ENCODE peak calls at places on chromosomes 16 and 17, in nine cellular contexts. Y is SK-N-DZ, G is NCI-H510A, A is AG08396, J is AG09319, B is aorta, Z is posterior vena cava, T is A549, R is heart right ventricle. C is an unnamed sample.
A peak's percentile ranks its signal among the peaks of the same experiment; 100 is the strongest.

GRCh38 chr17:74477411-74477810 is 11.0 kb downstream of the CD300A start:
- DNase-seq in Y (no peak), G (no peak), A (no peak), J (no peak), B (peak; percentile 4), Z (no peak), T (no peak), R (no peak), C (no peak)

GRCh38 chr17:66549731-66550207 is 247.4 kb downstream of the PRKCA start:
- DNase-seq in Y (no peak), G (no peak), A (peak; percentile 60), J (no peak), B (no peak), Z (no peak), T (peak; percentile 60), R (no peak), C (no peak)

GRCh38 chr17:29210879-29211278 is 30.7 kb upstream of the MYO18A start:
- DNase-seq in Y (no peak), G (no peak), A (no peak), J (no peak), B (no peak), Z (no peak), T (no peak), R (no peak), C (no peak)

GRCh38 chr16:2898831-2899563 is 12.7 kb upstream of the FLYWCH1 start:
- DNase-seq in Y (no peak), G (no peak), A (no peak), J (no peak), B (no peak), Z (no peak), T (no peak), R (no peak), C (no peak)

GRCh38 chr17:45050680-45051059 is 762 bp downstream of the DCAKD start:
- DNase-seq in Y (peak; percentile 52), G (no peak), A (peak; percentile 29), J (no peak), B (no peak), Z (no peak), T (peak; percentile 37), R (no peak), C (no peak)

GRCh38 chr16:57651344-57652333 is 16.5 kb upstream of the ADGRG3 start:
- DNase-seq in Y (no peak), G (no peak), A (no peak), J (no peak), B (no peak), Z (no peak), T (no peak), R (no peak), C (no peak)

GRCh38 chr17:296906-297690 is 55.5 kb downstream of the RPH3AL start:
- DNase-seq in Y (no peak), G (no peak), A (no peak), J (no peak), B (peak; percentile 43), Z (peak; percentile 75), T (no peak), R (no peak), C (no peak)

GRCh38 chr17:73976676-73977521 is 226.6 kb upstream of the RPL38 start:
- DNase-seq in Y (no peak), G (peak; percentile 92), A (no peak), J (no peak), B (no peak), Z (peak; percentile 66), T (no peak), R (peak; percentile 25), C (no peak)

GRCh38 chr17:32584792-32585191 is 98.0 kb downstream of the CDK5R1 start:
- DNase-seq in Y (no peak), G (no peak), A (no peak), J (peak; percentile 67), B (no peak), Z (no peak), T (no peak), R (no peak), C (no peak)

GRCh38 chr16:11877374-11877773 is 26.0 kb upstream of the RSL1D1 start:
- DNase-seq in Y (no peak), G (no peak), A (no peak), J (no peak), B (no peak), Z (no peak), T (no peak), R (no peak), C (no peak)

GRCh38 chr17:65167581-65167980 is 30.4 kb downstream of the RGS9 start:
- DNase-seq in Y (no peak), G (no peak), A (no peak), J (no peak), B (no peak), Z (no peak), T (no peak), R (no peak), C (no peak)

GRCh38 chr16:2787406-2787805 is at the start of gene PRSS33:
- DNase-seq in Y (no peak), G (no peak), A (no peak), J (no peak), B (peak; percentile 27), Z (peak; percentile 32), T (no peak), R (no peak), C (no peak)

GRCh38 chr16:88595101-88595500 is 24.9 kb downstream of the ZC3H18 start:
- DNase-seq in Y (no peak), G (no peak), A (no peak), J (no peak), B (no peak), Z (no peak), T (no peak), R (peak; percentile 39), C (no peak)

GRCh38 chr16:57892447-57893096 is 78.4 kb downstream of the CNGB1 start:
- DNase-seq in Y (no peak), G (no peak), A (no peak), J (no peak), B (peak; percentile 75), Z (peak; percentile 40), T (peak; percentile 36), R (no peak), C (peak; percentile 53)

GRCh38 chr17:80362428-80363119 is 52.4 kb upstream of the ENDOV start:
- DNase-seq in Y (no peak), G (no peak), A (peak; percentile 74), J (peak; percentile 7), B (no peak), Z (peak; percentile 82), T (no peak), R (peak; percentile 76), C (no peak)

GRCh38 chr17:47644324-47644723 is 5.4 kb upstream of the KPNB1 start:
- DNase-seq in Y (no peak), G (no peak), A (no peak), J (no peak), B (no peak), Z (no peak), T (no peak), R (no peak), C (no peak)

GRCh38 chr17:49616546-49617205 is 41.0 kb downstream of the NXPH3 start:
- DNase-seq in Y (no peak), G (no peak), A (peak; percentile 19), J (peak; percentile 90), B (peak; percentile 86), Z (peak; percentile 94), T (no peak), R (peak; percentile 74), C (peak; percentile 42)

GRCh38 chr17:332023-332422 is 20.6 kb downstream of the RPH3AL start:
- DNase-seq in Y (no peak), G (no peak), A (no peak), J (no peak), B (peak; percentile 31), Z (peak; percentile 77), T (no peak), R (no peak), C (no peak)

GRCh38 chr16:82681592-82681991 is 54.8 kb downstream of the CDH13 start:
- DNase-seq in Y (no peak), G (no peak), A (no peak), J (no peak), B (no peak), Z (no peak), T (no peak), R (no peak), C (no peak)

GRCh38 chr17:3735515-3735914 is 11.8 kb downstream of the HASPIN start:
- DNase-seq in Y (no peak), G (no peak), A (no peak), J (no peak), B (no peak), Z (no peak), T (peak; percentile 54), R (no peak), C (no peak)

GRCh38 chr17:4968166-4968915 is 724 bp upstream of the SPAG7 start:
- DNase-seq in Y (no peak), G (peak; percentile 11), A (peak; percentile 14), J (no peak), B (peak; percentile 61), Z (no peak), T (no peak), R (no peak), C (no peak)

GRCh38 chr17:4506180-4506814 is 7.6 kb downstream of the SPNS2 start:
- DNase-seq in Y (no peak), G (no peak), A (no peak), J (no peak), B (no peak), Z (no peak), T (no peak), R (no peak), C (no peak)

GRCh38 chr17:48541574-48542113 is 3.3 kb downstream of the HOXB2 start:
- DNase-seq in Y (no peak), G (no peak), A (peak; percentile 79), J (no peak), B (peak; percentile 81), Z (peak; percentile 93), T (no peak), R (peak; percentile 45), C (no peak)

GRCh38 chr16:67865318-67865717 is 7.5 kb upstream of the EDC4 start:
- DNase-seq in Y (no peak), G (no peak), A (peak; percentile 62), J (no peak), B (no peak), Z (no peak), T (peak; percentile 72), R (no peak), C (peak; percentile 28)

GRCh38 chr16:70683146-70683944 is 2.5 kb downstream of the MTSS2 start:
- DNase-seq in Y (no peak), G (no peak), A (no peak), J (no peak), B (peak; percentile 41), Z (no peak), T (no peak), R (no peak), C (no peak)

GRCh38 chr17:56681561-56682266 is 88.2 kb downstream of the NOG start:
- DNase-seq in Y (no peak), G (no peak), A (peak; percentile 56), J (no peak), B (no peak), Z (no peak), T (no peak), R (no peak), C (no peak)

GRCh38 chr16:3101018-3101840 is 2.1 kb upstream of the ZSCAN10 start:
- DNase-seq in Y (peak; percentile 53), G (no peak), A (no peak), J (no peak), B (peak; percentile 46), Z (no peak), T (peak; percentile 65), R (no peak), C (no peak)

GRCh38 chr17:68033636-68034451 is 1.7 kb upstream of the KPNA2 start:
- DNase-seq in Y (peak; percentile 80), G (no peak), A (peak; percentile 55), J (no peak), B (no peak), Z (no peak), T (peak; percentile 94), R (peak; percentile 13), C (no peak)

GRCh38 chr16:370443-370842 is at the start of gene MRPL28:
- DNase-seq in Y (peak; percentile 93), G (peak; percentile 79), A (peak; percentile 98), J (peak; percentile 92), B (peak; percentile 96), Z (peak; percentile 98), T (peak; percentile 94), R (peak; percentile 96), C (peak; percentile 95)

GRCh38 chr16:10200823-10201571 is 18.8 kb upstream of the GRIN2A start:
- DNase-seq in Y (no peak), G (no peak), A (no peak), J (no peak), B (no peak), Z (no peak), T (no peak), R (no peak), C (no peak)

GRCh38 chr16:57810197-57811024 is 8.1 kb upstream of the KIFC3 start:
- DNase-seq in Y (no peak), G (peak; percentile 93), A (no peak), J (no peak), B (peak; percentile 90), Z (peak; percentile 94), T (peak; percentile 98), R (peak; percentile 86), C (peak; percentile 93)